ENCODE peak calls at places on chromosomes 5 and 9, in six cellular contexts. One of them, this sample, is unnamed.

GRCh38 chr5:173486355-173486754 is 130.1 kb downstream of the BOD1 start:
- DNase-seq in PC-9: no peak
- DNase-seq in adrenal gland: no peak
- DNase-seq in OCI-LY7: no peak
- DNase-seq in GM23338: no peak
- DNase-seq in SJCRH30: no peak
- DNase-seq in this sample: no peak

GRCh38 chr5:9233712-9234111 is 312.2 kb downstream of the SEMA5A start:
- DNase-seq in PC-9: no peak
- DNase-seq in adrenal gland: no peak
- DNase-seq in OCI-LY7: no peak
- DNase-seq in GM23338: peak
- DNase-seq in SJCRH30: no peak
- DNase-seq in this sample: no peak

GRCh38 chr5:1429066-1429465 is 16.2 kb downstream of the SLC6A3 start:
- DNase-seq in PC-9: no peak
- DNase-seq in adrenal gland: no peak
- DNase-seq in OCI-LY7: no peak
- DNase-seq in GM23338: no peak
- DNase-seq in SJCRH30: no peak
- DNase-seq in this sample: no peak

GRCh38 chr9:121651295-121652036 is at the start of gene DAB2IP:
- DNase-seq in PC-9: no peak
- DNase-seq in adrenal gland: peak
- DNase-seq in OCI-LY7: no peak
- DNase-seq in GM23338: peak
- DNase-seq in SJCRH30: peak
- DNase-seq in this sample: no peak

GRCh38 chr9:137049544-137050449 is 3.8 kb upstream of the NPDC1 start:
- DNase-seq in PC-9: no peak
- DNase-seq in adrenal gland: peak
- DNase-seq in OCI-LY7: peak
- DNase-seq in GM23338: peak
- DNase-seq in SJCRH30: peak
- DNase-seq in this sample: peak

GRCh38 chr9:96382175-96382574 is 1.3 kb downstream of the SLC35D2 start:
- DNase-seq in PC-9: no peak
- DNase-seq in adrenal gland: no peak
- DNase-seq in OCI-LY7: no peak
- DNase-seq in GM23338: no peak
- DNase-seq in SJCRH30: no peak
- DNase-seq in this sample: no peak

GRCh38 chr5:142059304-142059940 is 46.6 kb upstream of the GNPDA1 start:
- DNase-seq in PC-9: no peak
- DNase-seq in adrenal gland: peak
- DNase-seq in OCI-LY7: no peak
- DNase-seq in GM23338: peak
- DNase-seq in SJCRH30: peak
- DNase-seq in this sample: no peak

GRCh38 chr9:129125478-129125877 is 14.3 kb downstream of the PTPA start:
- DNase-seq in PC-9: peak
- DNase-seq in adrenal gland: no peak
- DNase-seq in OCI-LY7: no peak
- DNase-seq in GM23338: no peak
- DNase-seq in SJCRH30: no peak
- DNase-seq in this sample: no peak

GRCh38 chr9:126219717-126220116 is 106.9 kb upstream of the MVB12B start:
- DNase-seq in PC-9: no peak
- DNase-seq in adrenal gland: no peak
- DNase-seq in OCI-LY7: no peak
- DNase-seq in GM23338: peak
- DNase-seq in SJCRH30: peak
- DNase-seq in this sample: no peak

GRCh38 chr9:92963831-92964606 is 16.7 kb downstream of the FGD3 start:
- DNase-seq in PC-9: no peak
- DNase-seq in adrenal gland: no peak
- DNase-seq in OCI-LY7: peak
- DNase-seq in GM23338: no peak
- DNase-seq in SJCRH30: no peak
- DNase-seq in this sample: peak

GRCh38 chr5:125485003-125485641 is 738.7 kb upstream of the ZNF608 start:
- DNase-seq in PC-9: peak
- DNase-seq in adrenal gland: peak
- DNase-seq in OCI-LY7: no peak
- DNase-seq in GM23338: peak
- DNase-seq in SJCRH30: peak
- DNase-seq in this sample: no peak

GRCh38 chr5:132010645-132011560 is 555 bp downstream of the ACSL6 start:
- DNase-seq in PC-9: no peak
- DNase-seq in adrenal gland: no peak
- DNase-seq in OCI-LY7: no peak
- DNase-seq in GM23338: peak
- DNase-seq in SJCRH30: no peak
- DNase-seq in this sample: no peak

GRCh38 chr5:119340597-119341218 is 15.1 kb upstream of the TNFAIP8 start:
- DNase-seq in PC-9: no peak
- DNase-seq in adrenal gland: no peak
- DNase-seq in OCI-LY7: peak
- DNase-seq in GM23338: no peak
- DNase-seq in SJCRH30: no peak
- DNase-seq in this sample: peak

GRCh38 chr9:129617167-129617566 is 3.7 kb downstream of the C9orf50 start:
- DNase-seq in PC-9: peak
- DNase-seq in adrenal gland: no peak
- DNase-seq in OCI-LY7: peak
- DNase-seq in GM23338: peak
- DNase-seq in SJCRH30: peak
- DNase-seq in this sample: no peak

GRCh38 chr9:135085830-135086546 is 1.5 kb upstream of the OLFM1 start:
- DNase-seq in PC-9: peak
- DNase-seq in adrenal gland: peak
- DNase-seq in OCI-LY7: peak
- DNase-seq in GM23338: peak
- DNase-seq in SJCRH30: peak
- DNase-seq in this sample: no peak

GRCh38 chr5:72167257-72167656 is 60.0 kb downstream of the MAP1B start:
- DNase-seq in PC-9: no peak
- DNase-seq in adrenal gland: no peak
- DNase-seq in OCI-LY7: no peak
- DNase-seq in GM23338: no peak
- DNase-seq in SJCRH30: no peak
- DNase-seq in this sample: no peak

GRCh38 chr9:129863059-129863690 is 27.9 kb downstream of the USP20 start:
- DNase-seq in PC-9: peak
- DNase-seq in adrenal gland: no peak
- DNase-seq in OCI-LY7: peak
- DNase-seq in GM23338: no peak
- DNase-seq in SJCRH30: peak
- DNase-seq in this sample: peak

GRCh38 chr5:103041071-103041676 is 78.8 kb downstream of the GIN1 start:
- DNase-seq in PC-9: peak
- DNase-seq in adrenal gland: no peak
- DNase-seq in OCI-LY7: peak
- DNase-seq in GM23338: peak
- DNase-seq in SJCRH30: peak
- DNase-seq in this sample: no peak

GRCh38 chr5:9365501-9365900 is 180.4 kb downstream of the SEMA5A start:
- DNase-seq in PC-9: no peak
- DNase-seq in adrenal gland: no peak
- DNase-seq in OCI-LY7: no peak
- DNase-seq in GM23338: peak
- DNase-seq in SJCRH30: no peak
- DNase-seq in this sample: no peak

GRCh38 chr5:33690736-33691135 is 201.1 kb downstream of the ADAMTS12 start:
- DNase-seq in PC-9: no peak
- DNase-seq in adrenal gland: no peak
- DNase-seq in OCI-LY7: no peak
- DNase-seq in GM23338: no peak
- DNase-seq in SJCRH30: no peak
- DNase-seq in this sample: no peak

GRCh38 chr9:126057869-126058467 is 268.7 kb upstream of the MVB12B start:
- DNase-seq in PC-9: no peak
- DNase-seq in adrenal gland: no peak
- DNase-seq in OCI-LY7: no peak
- DNase-seq in GM23338: no peak
- DNase-seq in SJCRH30: no peak
- DNase-seq in this sample: no peak

GRCh38 chr5:40976836-40977235 is 67.5 kb downstream of the C7 start:
- DNase-seq in PC-9: no peak
- DNase-seq in adrenal gland: no peak
- DNase-seq in OCI-LY7: no peak
- DNase-seq in GM23338: no peak
- DNase-seq in SJCRH30: peak
- DNase-seq in this sample: no peak

GRCh38 chr9:129175825-129176633 is 2.0 kb downstream of the IER5L start:
- DNase-seq in PC-9: peak
- DNase-seq in adrenal gland: peak
- DNase-seq in OCI-LY7: peak
- DNase-seq in GM23338: peak
- DNase-seq in SJCRH30: peak
- DNase-seq in this sample: peak

GRCh38 chr5:74370168-74370567 is 270.4 kb downstream of the ENC1 start:
- DNase-seq in PC-9: no peak
- DNase-seq in adrenal gland: peak
- DNase-seq in OCI-LY7: no peak
- DNase-seq in GM23338: no peak
- DNase-seq in SJCRH30: no peak
- DNase-seq in this sample: no peak

GRCh38 chr5:74369173-74369572 is 271.4 kb downstream of the ENC1 start:
- DNase-seq in PC-9: no peak
- DNase-seq in adrenal gland: no peak
- DNase-seq in OCI-LY7: no peak
- DNase-seq in GM23338: no peak
- DNase-seq in SJCRH30: no peak
- DNase-seq in this sample: no peak

GRCh38 chr5:74367931-74368330 is 272.6 kb downstream of the ENC1 start:
- DNase-seq in PC-9: no peak
- DNase-seq in adrenal gland: no peak
- DNase-seq in OCI-LY7: no peak
- DNase-seq in GM23338: no peak
- DNase-seq in SJCRH30: no peak
- DNase-seq in this sample: no peak

GRCh38 chr5:74364507-74364906 is 276.0 kb downstream of the ENC1 start:
- DNase-seq in PC-9: no peak
- DNase-seq in adrenal gland: no peak
- DNase-seq in OCI-LY7: no peak
- DNase-seq in GM23338: no peak
- DNase-seq in SJCRH30: no peak
- DNase-seq in this sample: no peak

GRCh38 chr5:74367241-74367733 is 273.2 kb downstream of the ENC1 start:
- DNase-seq in PC-9: no peak
- DNase-seq in adrenal gland: no peak
- DNase-seq in OCI-LY7: no peak
- DNase-seq in GM23338: no peak
- DNase-seq in SJCRH30: no peak
- DNase-seq in this sample: no peak
- H3K27ac ChIP-seq in PC-9: no peak
- H3K27ac ChIP-seq in adrenal gland: no peak
- H3K27ac ChIP-seq in OCI-LY7: no peak
- H3K27ac ChIP-seq in GM23338: no peak
- H3K27ac ChIP-seq in SJCRH30: no peak
- H3K27ac ChIP-seq in this sample: no peak

DNA sequence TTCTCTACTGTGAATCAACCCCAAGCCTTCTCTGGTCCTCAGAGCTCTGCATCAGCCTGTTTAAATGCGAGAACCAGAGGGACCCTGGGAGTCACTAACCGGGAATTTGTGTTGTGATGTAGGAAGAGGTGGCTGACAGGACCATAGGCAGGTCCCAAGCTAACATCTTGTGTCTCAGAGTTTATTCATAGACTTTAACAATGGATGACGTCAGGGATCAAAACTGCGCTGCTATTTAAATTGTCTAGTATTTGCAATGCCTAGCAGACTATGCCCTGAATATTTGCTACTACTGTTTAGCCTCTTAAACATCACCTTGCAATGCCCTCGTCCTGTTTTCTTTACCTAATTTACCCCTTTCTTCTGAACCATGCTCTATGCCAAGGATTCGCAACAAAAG is 123.9 kb upstream of the TAF11L2 start:
- DNase-seq in PC-9: no peak
- DNase-seq in adrenal gland: no peak
- DNase-seq in OCI-LY7: no peak
- DNase-seq in GM23338: no peak
- DNase-seq in SJCRH30: no peak
- DNase-seq in this sample: no peak
- H3K27ac ChIP-seq in PC-9: no peak
- H3K27ac ChIP-seq in adrenal gland: no peak
- H3K27ac ChIP-seq in OCI-LY7: no peak
- H3K27ac ChIP-seq in GM23338: no peak
- H3K27ac ChIP-seq in SJCRH30: no peak
- H3K27ac ChIP-seq in this sample: no peak

DNA sequence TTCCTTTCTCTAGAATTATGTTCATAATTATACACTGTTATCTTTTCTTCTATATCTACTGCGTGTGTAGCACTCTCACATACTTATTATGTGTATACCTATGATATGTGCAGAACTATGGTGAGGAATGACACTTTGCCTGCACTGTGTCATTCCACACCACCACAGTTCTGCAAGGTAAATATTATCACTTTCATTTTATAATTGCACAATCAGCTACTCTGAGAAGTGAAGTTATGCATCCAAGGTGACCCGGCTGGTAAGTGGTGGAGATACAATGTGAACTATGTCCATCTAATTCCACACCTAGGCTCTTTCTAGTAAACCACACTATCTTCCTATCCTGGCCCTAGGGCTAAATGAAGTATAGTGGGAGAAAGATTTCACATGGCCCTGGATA is 170.1 kb upstream of the ATP10B start:
- DNase-seq in PC-9: no peak
- DNase-seq in adrenal gland: no peak
- DNase-seq in OCI-LY7: no peak
- DNase-seq in GM23338: no peak
- DNase-seq in SJCRH30: no peak
- DNase-seq in this sample: no peak
- H3K27ac ChIP-seq in PC-9: no peak
- H3K27ac ChIP-seq in adrenal gland: no peak
- H3K27ac ChIP-seq in OCI-LY7: no peak
- H3K27ac ChIP-seq in GM23338: no peak
- H3K27ac ChIP-seq in SJCRH30: no peak
- H3K27ac ChIP-seq in this sample: no peak

DNA sequence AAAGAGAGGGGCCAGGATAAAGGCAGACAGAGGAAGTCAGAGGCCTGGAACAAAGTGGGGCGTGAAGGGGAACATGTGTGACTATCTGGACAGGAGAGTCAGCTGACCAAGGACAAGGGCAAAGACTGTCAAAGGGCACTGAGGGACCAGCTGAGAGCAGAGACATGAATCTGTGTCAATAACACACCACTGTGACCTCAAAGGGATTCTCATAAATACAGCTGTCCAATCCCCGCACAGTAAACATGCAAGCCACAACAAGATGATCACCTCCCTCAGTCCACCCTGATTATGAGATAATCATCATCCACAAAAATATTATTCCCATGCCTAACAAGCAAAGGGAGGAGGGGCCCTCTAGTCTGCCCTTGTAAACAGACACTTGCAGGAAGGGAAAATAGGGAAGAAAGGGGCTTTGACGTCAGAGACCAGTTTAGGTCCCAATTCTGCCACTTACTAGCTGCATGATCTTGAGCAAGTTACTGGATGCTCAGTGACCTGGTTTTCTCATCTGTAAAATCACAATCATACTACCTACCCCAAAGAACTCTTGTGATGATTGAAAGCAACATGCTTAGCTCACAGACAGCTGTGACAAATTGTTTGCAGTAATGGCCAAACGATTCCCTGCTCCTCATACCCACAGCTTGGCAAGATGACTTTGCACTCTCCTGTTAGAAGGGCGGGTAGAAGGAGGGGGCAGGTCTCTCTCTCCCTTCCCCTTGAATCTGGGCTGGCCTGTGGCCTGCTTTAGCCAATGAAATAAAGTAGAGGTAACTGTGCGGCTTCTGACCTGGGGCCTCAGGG is 41.8 kb downstream of the RAPGEF1 start:
- DNase-seq in PC-9: no peak
- DNase-seq in adrenal gland: no peak
- DNase-seq in OCI-LY7: no peak
- DNase-seq in GM23338: peak
- DNase-seq in SJCRH30: peak
- DNase-seq in this sample: no peak
- H3K27ac ChIP-seq in PC-9: no peak
- H3K27ac ChIP-seq in adrenal gland: peak
- H3K27ac ChIP-seq in OCI-LY7: peak
- H3K27ac ChIP-seq in GM23338: peak
- H3K27ac ChIP-seq in SJCRH30: peak
- H3K27ac ChIP-seq in this sample: no peak

This sample was measured in CD4-positive, CD25-positive, alpha-beta regulatory T cell.